ENCODE peak calls at places on chromosome 12, in nine cellular contexts. One of them, this sample, is unnamed.

GRCh38 chr12:123396954-123397353 is 13.0 kb downstream of the KMT5A start:
- DNase-seq in T-helper 1 cell: no peak
- DNase-seq in NCI-H1694: no peak
- DNase-seq in fibroblast of lung: no peak
- DNase-seq in kidney epithelial cell: no peak
- DNase-seq in NK-92 treated with Interleukin-12 subunit alpha and Interleukin-12 subunit beta, amount 100 ng/mL, for 24 hours: no peak
- DNase-seq in astrocyte of the spinal cord: no peak
- DNase-seq in CD8-positive, alpha-beta T cell: no peak
- DNase-seq in activated CD8-positive, alpha-beta T cell treated with anti-CD3 and anti-CD28 coated beads for 36 hours: no peak
- DNase-seq in this sample: no peak

GRCh38 chr12:104138747-104139186 is 757 bp upstream of the NFYB start:
- DNase-seq in T-helper 1 cell: no peak
- DNase-seq in NCI-H1694: no peak
- DNase-seq in fibroblast of lung: no peak
- DNase-seq in kidney epithelial cell: no peak
- DNase-seq in NK-92 treated with Interleukin-12 subunit alpha and Interleukin-12 subunit beta, amount 100 ng/mL, for 24 hours: no peak
- DNase-seq in astrocyte of the spinal cord: no peak
- DNase-seq in CD8-positive, alpha-beta T cell: no peak
- DNase-seq in activated CD8-positive, alpha-beta T cell treated with anti-CD3 and anti-CD28 coated beads for 36 hours: no peak
- DNase-seq in this sample: no peak

GRCh38 chr12:32515137-32515860 is 115.9 kb downstream of the FGD4 start:
- DNase-seq in T-helper 1 cell: no peak
- DNase-seq in NCI-H1694: no peak
- DNase-seq in fibroblast of lung: no peak
- DNase-seq in kidney epithelial cell: no peak
- DNase-seq in NK-92 treated with Interleukin-12 subunit alpha and Interleukin-12 subunit beta, amount 100 ng/mL, for 24 hours: no peak
- DNase-seq in astrocyte of the spinal cord: no peak
- DNase-seq in CD8-positive, alpha-beta T cell: no peak
- DNase-seq in activated CD8-positive, alpha-beta T cell treated with anti-CD3 and anti-CD28 coated beads for 36 hours: no peak
- DNase-seq in this sample: no peak

GRCh38 chr12:131138638-131139362 is 185.1 kb downstream of the ADGRD1 start:
- DNase-seq in T-helper 1 cell: no peak
- DNase-seq in NCI-H1694: no peak
- DNase-seq in fibroblast of lung: no peak
- DNase-seq in kidney epithelial cell: no peak
- DNase-seq in NK-92 treated with Interleukin-12 subunit alpha and Interleukin-12 subunit beta, amount 100 ng/mL, for 24 hours: no peak
- DNase-seq in astrocyte of the spinal cord: no peak
- DNase-seq in CD8-positive, alpha-beta T cell: no peak
- DNase-seq in activated CD8-positive, alpha-beta T cell treated with anti-CD3 and anti-CD28 coated beads for 36 hours: no peak
- DNase-seq in this sample: no peak

GRCh38 chr12:121992059-121992879 is 29.4 kb upstream of the BCL7A start:
- DNase-seq in T-helper 1 cell: no peak
- DNase-seq in NCI-H1694: no peak
- DNase-seq in fibroblast of lung: peak
- DNase-seq in kidney epithelial cell: peak
- DNase-seq in NK-92 treated with Interleukin-12 subunit alpha and Interleukin-12 subunit beta, amount 100 ng/mL, for 24 hours: no peak
- DNase-seq in astrocyte of the spinal cord: peak
- DNase-seq in CD8-positive, alpha-beta T cell: peak
- DNase-seq in activated CD8-positive, alpha-beta T cell treated with anti-CD3 and anti-CD28 coated beads for 36 hours: peak
- DNase-seq in this sample: peak

GRCh38 chr12:52364901-52365489 is 2.3 kb downstream of the KRT85 start:
- DNase-seq in T-helper 1 cell: no peak
- DNase-seq in NCI-H1694: no peak
- DNase-seq in fibroblast of lung: no peak
- DNase-seq in kidney epithelial cell: no peak
- DNase-seq in NK-92 treated with Interleukin-12 subunit alpha and Interleukin-12 subunit beta, amount 100 ng/mL, for 24 hours: no peak
- DNase-seq in astrocyte of the spinal cord: no peak
- DNase-seq in CD8-positive, alpha-beta T cell: no peak
- DNase-seq in activated CD8-positive, alpha-beta T cell treated with anti-CD3 and anti-CD28 coated beads for 36 hours: no peak
- DNase-seq in this sample: no peak

GRCh38 chr12:55470088-55470830 is at the start of gene OR6C70:
- DNase-seq in T-helper 1 cell: no peak
- DNase-seq in NCI-H1694: no peak
- DNase-seq in fibroblast of lung: no peak
- DNase-seq in kidney epithelial cell: no peak
- DNase-seq in NK-92 treated with Interleukin-12 subunit alpha and Interleukin-12 subunit beta, amount 100 ng/mL, for 24 hours: no peak
- DNase-seq in astrocyte of the spinal cord: no peak
- DNase-seq in CD8-positive, alpha-beta T cell: no peak
- DNase-seq in activated CD8-positive, alpha-beta T cell treated with anti-CD3 and anti-CD28 coated beads for 36 hours: no peak
- DNase-seq in this sample: no peak

GRCh38 chr12:53761306-53761705 is 9.5 kb upstream of the CISTR start:
- DNase-seq in T-helper 1 cell: no peak
- DNase-seq in NCI-H1694: no peak
- DNase-seq in fibroblast of lung: no peak
- DNase-seq in kidney epithelial cell: no peak
- DNase-seq in NK-92 treated with Interleukin-12 subunit alpha and Interleukin-12 subunit beta, amount 100 ng/mL, for 24 hours: no peak
- DNase-seq in astrocyte of the spinal cord: no peak
- DNase-seq in CD8-positive, alpha-beta T cell: no peak
- DNase-seq in activated CD8-positive, alpha-beta T cell treated with anti-CD3 and anti-CD28 coated beads for 36 hours: no peak
- DNase-seq in this sample: no peak

GRCh38 chr12:127509066-127509778 is 757.7 kb upstream of the TMEM132C start:
- DNase-seq in T-helper 1 cell: no peak
- DNase-seq in NCI-H1694: no peak
- DNase-seq in fibroblast of lung: peak
- DNase-seq in kidney epithelial cell: no peak
- DNase-seq in NK-92 treated with Interleukin-12 subunit alpha and Interleukin-12 subunit beta, amount 100 ng/mL, for 24 hours: no peak
- DNase-seq in astrocyte of the spinal cord: peak
- DNase-seq in CD8-positive, alpha-beta T cell: no peak
- DNase-seq in activated CD8-positive, alpha-beta T cell treated with anti-CD3 and anti-CD28 coated beads for 36 hours: no peak
- DNase-seq in this sample: no peak

GRCh38 chr12:49274396-49275069 is 9.7 kb downstream of the TUBA1C start:
- DNase-seq in T-helper 1 cell: no peak
- DNase-seq in NCI-H1694: no peak
- DNase-seq in fibroblast of lung: no peak
- DNase-seq in kidney epithelial cell: no peak
- DNase-seq in NK-92 treated with Interleukin-12 subunit alpha and Interleukin-12 subunit beta, amount 100 ng/mL, for 24 hours: no peak
- DNase-seq in astrocyte of the spinal cord: no peak
- DNase-seq in CD8-positive, alpha-beta T cell: no peak
- DNase-seq in activated CD8-positive, alpha-beta T cell treated with anti-CD3 and anti-CD28 coated beads for 36 hours: no peak
- DNase-seq in this sample: no peak

GRCh38 chr12:44677724-44678123 is 198.4 kb downstream of the NELL2 start:
- DNase-seq in T-helper 1 cell: no peak
- DNase-seq in NCI-H1694: no peak
- DNase-seq in fibroblast of lung: no peak
- DNase-seq in kidney epithelial cell: no peak
- DNase-seq in NK-92 treated with Interleukin-12 subunit alpha and Interleukin-12 subunit beta, amount 100 ng/mL, for 24 hours: no peak
- DNase-seq in astrocyte of the spinal cord: no peak
- DNase-seq in CD8-positive, alpha-beta T cell: no peak
- DNase-seq in activated CD8-positive, alpha-beta T cell treated with anti-CD3 and anti-CD28 coated beads for 36 hours: no peak
- DNase-seq in this sample: no peak

GRCh38 chr12:122788387-122788786 is 14.0 kb downstream of the CCDC62 start:
- DNase-seq in T-helper 1 cell: no peak
- DNase-seq in NCI-H1694: no peak
- DNase-seq in fibroblast of lung: peak
- DNase-seq in kidney epithelial cell: no peak
- DNase-seq in NK-92 treated with Interleukin-12 subunit alpha and Interleukin-12 subunit beta, amount 100 ng/mL, for 24 hours: no peak
- DNase-seq in astrocyte of the spinal cord: peak
- DNase-seq in CD8-positive, alpha-beta T cell: no peak
- DNase-seq in activated CD8-positive, alpha-beta T cell treated with anti-CD3 and anti-CD28 coated beads for 36 hours: no peak
- DNase-seq in this sample: no peak

GRCh38 chr12:98154850-98155249 is 360.5 kb upstream of the TMPO start:
- DNase-seq in T-helper 1 cell: no peak
- DNase-seq in NCI-H1694: peak
- DNase-seq in fibroblast of lung: peak
- DNase-seq in kidney epithelial cell: no peak
- DNase-seq in NK-92 treated with Interleukin-12 subunit alpha and Interleukin-12 subunit beta, amount 100 ng/mL, for 24 hours: no peak
- DNase-seq in astrocyte of the spinal cord: peak
- DNase-seq in CD8-positive, alpha-beta T cell: no peak
- DNase-seq in activated CD8-positive, alpha-beta T cell treated with anti-CD3 and anti-CD28 coated beads for 36 hours: no peak
- DNase-seq in this sample: no peak

GRCh38 chr12:58503731-58504520 is 416.4 kb downstream of the LRIG3 start:
- DNase-seq in T-helper 1 cell: no peak
- DNase-seq in NCI-H1694: no peak
- DNase-seq in fibroblast of lung: peak
- DNase-seq in kidney epithelial cell: no peak
- DNase-seq in NK-92 treated with Interleukin-12 subunit alpha and Interleukin-12 subunit beta, amount 100 ng/mL, for 24 hours: no peak
- DNase-seq in astrocyte of the spinal cord: no peak
- DNase-seq in CD8-positive, alpha-beta T cell: no peak
- DNase-seq in activated CD8-positive, alpha-beta T cell treated with anti-CD3 and anti-CD28 coated beads for 36 hours: no peak
- DNase-seq in this sample: no peak

GRCh38 chr12:122104844-122105243 is 26.3 kb downstream of the MLXIP start:
- DNase-seq in T-helper 1 cell: no peak
- DNase-seq in NCI-H1694: no peak
- DNase-seq in fibroblast of lung: no peak
- DNase-seq in kidney epithelial cell: no peak
- DNase-seq in NK-92 treated with Interleukin-12 subunit alpha and Interleukin-12 subunit beta, amount 100 ng/mL, for 24 hours: no peak
- DNase-seq in astrocyte of the spinal cord: no peak
- DNase-seq in CD8-positive, alpha-beta T cell: no peak
- DNase-seq in activated CD8-positive, alpha-beta T cell treated with anti-CD3 and anti-CD28 coated beads for 36 hours: peak
- DNase-seq in this sample: no peak

GRCh38 chr12:65432606-65433005 is 154.1 kb downstream of the MSRB3 start:
- DNase-seq in T-helper 1 cell: no peak
- DNase-seq in NCI-H1694: no peak
- DNase-seq in fibroblast of lung: no peak
- DNase-seq in kidney epithelial cell: no peak
- DNase-seq in NK-92 treated with Interleukin-12 subunit alpha and Interleukin-12 subunit beta, amount 100 ng/mL, for 24 hours: no peak
- DNase-seq in astrocyte of the spinal cord: no peak
- DNase-seq in CD8-positive, alpha-beta T cell: no peak
- DNase-seq in activated CD8-positive, alpha-beta T cell treated with anti-CD3 and anti-CD28 coated beads for 36 hours: no peak
- DNase-seq in this sample: no peak